ENCODE peak calls at places on chromosomes 3 and 15, in six cellular contexts. Y is GM12865; Z is MG63; V is stromal cell of bone marrow; T is activated effector memory CD4-positive, alpha-beta T cell treated with anti-CD3 and anti-CD28 coated beads, Interleukin-2, amount 50 U/mL, for 16 hours; L is left lung. M is an unnamed sample.

GRCh38 chr3:124628865-124629264 is 101.4 kb upstream of the UMPS start:
- DNase-seq in Y (no peak), Z (no peak), V (no peak), T (no peak), L (no peak), M (no peak)

GRCh38 chr3:42667096-42667522 is 13.6 kb downstream of the ZBTB47 start:
- DNase-seq in Y (no peak), Z (no peak), V (no peak), T (peak; percentile 43), L (peak; percentile 47), M (no peak)

GRCh38 chr15:96351801-96352593 is 21.5 kb downstream of the NR2F2 start:
- DNase-seq in Y (no peak), Z (no peak), V (no peak), T (no peak), L (peak; percentile 68), M (no peak)

GRCh38 chr3:106710596-106710995 is 666.6 kb upstream of the CCDC54 start:
- DNase-seq in Y (no peak), Z (no peak), V (no peak), T (no peak), L (no peak), M (no peak)

GRCh38 chr15:85977586-85977985 is 102.1 kb upstream of the AGBL1 start:
- DNase-seq in Y (no peak), Z (no peak), V (no peak), T (no peak), L (no peak), M (no peak)

GRCh38 chr15:70501121-70501727 is 262.1 kb downstream of the UACA start:
- DNase-seq in Y (no peak), Z (no peak), V (no peak), T (no peak), L (no peak), M (no peak)

GRCh38 chr3:10738688-10739372 is 77.2 kb upstream of the SLC6A11 start:
- DNase-seq in Y (peak; percentile 68), Z (peak; percentile 43), V (peak; percentile 41), T (peak; percentile 92), L (peak; percentile 87), M (peak; percentile 77)

GRCh38 chr15:51837784-51838183 is 8.3 kb downstream of the TMOD3 start:
- DNase-seq in Y (peak; percentile 60), Z (no peak), V (no peak), T (no peak), L (no peak), M (no peak)

GRCh38 chr15:101710806-101711205 is 13.5 kb downstream of the TARS3 start:
- DNase-seq in Y (no peak), Z (no peak), V (no peak), T (no peak), L (no peak), M (no peak)

GRCh38 chr3:188839187-188839695 is 332.5 kb upstream of the TPRG1 start:
- DNase-seq in Y (no peak), Z (no peak), V (no peak), T (no peak), L (no peak), M (no peak)

GRCh38 chr15:41926184-41927056 is 32.6 kb upstream of the SPTBN5 start:
- DNase-seq in Y (no peak), Z (no peak), V (no peak), T (no peak), L (no peak), M (no peak)

GRCh38 chr3:168054447-168054846 is 41.3 kb downstream of the GOLIM4 start:
- DNase-seq in Y (no peak), Z (no peak), V (no peak), T (no peak), L (no peak), M (no peak)

GRCh38 chr3:50204804-50205718 is at the start of gene SLC38A3:
- DNase-seq in Y (no peak), Z (no peak), V (no peak), T (no peak), L (no peak), M (no peak)